ENCODE peak calls at places on chromosome 1, in nine cellular contexts. One of them, this sample, is unnamed.

GRCh38 chr1:22126531-22126930 is 16.4 kb downstream of the WNT4 start:
- DNase-seq in cerebellar cortex: no peak
- DNase-seq in HTR-8/SVneo: no peak
- DNase-seq in NCI-H510A treated with DMSO at 0.1 percent for 48 hours: no peak
- DNase-seq in CD8-positive, alpha-beta T cell: no peak
- DNase-seq in stimulated activated CD4-positive, alpha-beta T cell treated with anti-CD3 and anti-CD28 coated beads, Interleukin-15, amount 100 ng/mL, for 1 hour: no peak
- DNase-seq in GM23338: no peak
- DNase-seq in IMR-90: no peak
- DNase-seq in mucosa of gallbladder: no peak
- DNase-seq in this sample: no peak

GRCh38 chr1:203462878-203463277 is 12.7 kb upstream of the PRELP start:
- DNase-seq in cerebellar cortex: no peak
- DNase-seq in HTR-8/SVneo: peak; percentile 70
- DNase-seq in NCI-H510A treated with DMSO at 0.1 percent for 48 hours: no peak
- DNase-seq in CD8-positive, alpha-beta T cell: no peak
- DNase-seq in stimulated activated CD4-positive, alpha-beta T cell treated with anti-CD3 and anti-CD28 coated beads, Interleukin-15, amount 100 ng/mL, for 1 hour: no peak
- DNase-seq in GM23338: no peak
- DNase-seq in IMR-90: peak; percentile 79
- DNase-seq in mucosa of gallbladder: no peak
- DNase-seq in this sample: no peak

GRCh38 chr1:211603191-211603701 is 24.3 kb upstream of the SLC30A1 start:
- DNase-seq in cerebellar cortex: no peak
- DNase-seq in HTR-8/SVneo: no peak
- DNase-seq in NCI-H510A treated with DMSO at 0.1 percent for 48 hours: no peak
- DNase-seq in CD8-positive, alpha-beta T cell: no peak
- DNase-seq in stimulated activated CD4-positive, alpha-beta T cell treated with anti-CD3 and anti-CD28 coated beads, Interleukin-15, amount 100 ng/mL, for 1 hour: no peak
- DNase-seq in GM23338: no peak
- DNase-seq in IMR-90: peak; percentile 50
- DNase-seq in mucosa of gallbladder: no peak
- DNase-seq in this sample: no peak

GRCh38 chr1:30609336-30610280 is 113.8 kb downstream of the MATN1 start:
- DNase-seq in cerebellar cortex: no peak
- DNase-seq in HTR-8/SVneo: no peak
- DNase-seq in NCI-H510A treated with DMSO at 0.1 percent for 48 hours: no peak
- DNase-seq in CD8-positive, alpha-beta T cell: no peak
- DNase-seq in stimulated activated CD4-positive, alpha-beta T cell treated with anti-CD3 and anti-CD28 coated beads, Interleukin-15, amount 100 ng/mL, for 1 hour: no peak
- DNase-seq in GM23338: no peak
- DNase-seq in IMR-90: no peak
- DNase-seq in mucosa of gallbladder: no peak
- DNase-seq in this sample: no peak

GRCh38 chr1:21703318-21703963 is 34.3 kb upstream of the RAP1GAP start:
- DNase-seq in cerebellar cortex: peak; percentile 50
- DNase-seq in HTR-8/SVneo: peak; percentile 26
- DNase-seq in NCI-H510A treated with DMSO at 0.1 percent for 48 hours: peak; percentile 58
- DNase-seq in CD8-positive, alpha-beta T cell: no peak
- DNase-seq in stimulated activated CD4-positive, alpha-beta T cell treated with anti-CD3 and anti-CD28 coated beads, Interleukin-15, amount 100 ng/mL, for 1 hour: no peak
- DNase-seq in GM23338: peak; percentile 48
- DNase-seq in IMR-90: peak; percentile 88
- DNase-seq in mucosa of gallbladder: no peak
- DNase-seq in this sample: peak; percentile 29

GRCh38 chr1:60160141-60160540 is 86.6 kb upstream of the C1orf87 start:
- DNase-seq in cerebellar cortex: no peak
- DNase-seq in HTR-8/SVneo: no peak
- DNase-seq in NCI-H510A treated with DMSO at 0.1 percent for 48 hours: no peak
- DNase-seq in CD8-positive, alpha-beta T cell: no peak
- DNase-seq in stimulated activated CD4-positive, alpha-beta T cell treated with anti-CD3 and anti-CD28 coated beads, Interleukin-15, amount 100 ng/mL, for 1 hour: no peak
- DNase-seq in GM23338: no peak
- DNase-seq in IMR-90: no peak
- DNase-seq in mucosa of gallbladder: no peak
- DNase-seq in this sample: no peak

GRCh38 chr1:9245661-9246060 is 11.1 kb downstream of the H6PD start:
- DNase-seq in cerebellar cortex: no peak
- DNase-seq in HTR-8/SVneo: no peak
- DNase-seq in NCI-H510A treated with DMSO at 0.1 percent for 48 hours: no peak
- DNase-seq in CD8-positive, alpha-beta T cell: no peak
- DNase-seq in stimulated activated CD4-positive, alpha-beta T cell treated with anti-CD3 and anti-CD28 coated beads, Interleukin-15, amount 100 ng/mL, for 1 hour: no peak
- DNase-seq in GM23338: no peak
- DNase-seq in IMR-90: no peak
- DNase-seq in mucosa of gallbladder: no peak
- DNase-seq in this sample: no peak

GRCh38 chr1:152035406-152036315 is 1.1 kb downstream of the S100A11 start:
- DNase-seq in cerebellar cortex: no peak
- DNase-seq in HTR-8/SVneo: no peak
- DNase-seq in NCI-H510A treated with DMSO at 0.1 percent for 48 hours: peak; percentile 89
- DNase-seq in CD8-positive, alpha-beta T cell: peak; percentile 35
- DNase-seq in stimulated activated CD4-positive, alpha-beta T cell treated with anti-CD3 and anti-CD28 coated beads, Interleukin-15, amount 100 ng/mL, for 1 hour: no peak
- DNase-seq in GM23338: peak; percentile 37
- DNase-seq in IMR-90: no peak
- DNase-seq in mucosa of gallbladder: no peak
- DNase-seq in this sample: no peak

GRCh38 chr1:193219391-193219790 is 33.0 kb upstream of the B3GALT2 start:
- DNase-seq in cerebellar cortex: no peak
- DNase-seq in HTR-8/SVneo: no peak
- DNase-seq in NCI-H510A treated with DMSO at 0.1 percent for 48 hours: no peak
- DNase-seq in CD8-positive, alpha-beta T cell: no peak
- DNase-seq in stimulated activated CD4-positive, alpha-beta T cell treated with anti-CD3 and anti-CD28 coated beads, Interleukin-15, amount 100 ng/mL, for 1 hour: no peak
- DNase-seq in GM23338: no peak
- DNase-seq in IMR-90: no peak
- DNase-seq in mucosa of gallbladder: no peak
- DNase-seq in this sample: no peak

GRCh38 chr1:83931658-83932253 is 67.2 kb downstream of the TTLL7 start:
- DNase-seq in cerebellar cortex: peak; percentile 78
- DNase-seq in HTR-8/SVneo: peak; percentile 35
- DNase-seq in NCI-H510A treated with DMSO at 0.1 percent for 48 hours: peak; percentile 74
- DNase-seq in CD8-positive, alpha-beta T cell: peak; percentile 11
- DNase-seq in stimulated activated CD4-positive, alpha-beta T cell treated with anti-CD3 and anti-CD28 coated beads, Interleukin-15, amount 100 ng/mL, for 1 hour: no peak
- DNase-seq in GM23338: peak; percentile 81
- DNase-seq in IMR-90: peak; percentile 60
- DNase-seq in mucosa of gallbladder: peak; percentile 30
- DNase-seq in this sample: peak; percentile 73

GRCh38 chr1:11913291-11913690 is 12.9 kb downstream of the KIAA2013 start:
- DNase-seq in cerebellar cortex: peak; percentile 19
- DNase-seq in HTR-8/SVneo: no peak
- DNase-seq in NCI-H510A treated with DMSO at 0.1 percent for 48 hours: no peak
- DNase-seq in CD8-positive, alpha-beta T cell: no peak
- DNase-seq in stimulated activated CD4-positive, alpha-beta T cell treated with anti-CD3 and anti-CD28 coated beads, Interleukin-15, amount 100 ng/mL, for 1 hour: no peak
- DNase-seq in GM23338: peak; percentile 71
- DNase-seq in IMR-90: no peak
- DNase-seq in mucosa of gallbladder: no peak
- DNase-seq in this sample: no peak

GRCh38 chr1:223129229-223129851 is 13.7 kb downstream of the TLR5 start:
- DNase-seq in cerebellar cortex: peak; percentile 32
- DNase-seq in HTR-8/SVneo: peak; percentile 62
- DNase-seq in NCI-H510A treated with DMSO at 0.1 percent for 48 hours: peak; percentile 40
- DNase-seq in CD8-positive, alpha-beta T cell: peak; percentile 71
- DNase-seq in stimulated activated CD4-positive, alpha-beta T cell treated with anti-CD3 and anti-CD28 coated beads, Interleukin-15, amount 100 ng/mL, for 1 hour: peak; percentile 59
- DNase-seq in GM23338: peak; percentile 86
- DNase-seq in IMR-90: peak; percentile 25
- DNase-seq in mucosa of gallbladder: peak; percentile 74
- DNase-seq in this sample: peak; percentile 52

GRCh38 chr1:199310701-199311100 is 671.9 kb downstream of the PTPRC start:
- DNase-seq in cerebellar cortex: no peak
- DNase-seq in HTR-8/SVneo: no peak
- DNase-seq in NCI-H510A treated with DMSO at 0.1 percent for 48 hours: no peak
- DNase-seq in CD8-positive, alpha-beta T cell: no peak
- DNase-seq in stimulated activated CD4-positive, alpha-beta T cell treated with anti-CD3 and anti-CD28 coated beads, Interleukin-15, amount 100 ng/mL, for 1 hour: no peak
- DNase-seq in GM23338: peak; percentile 62
- DNase-seq in IMR-90: no peak
- DNase-seq in mucosa of gallbladder: no peak
- DNase-seq in this sample: no peak

GRCh38 chr1:101128211-101128727 is 102.7 kb upstream of the DPH5 start:
- DNase-seq in cerebellar cortex: no peak
- DNase-seq in HTR-8/SVneo: no peak
- DNase-seq in NCI-H510A treated with DMSO at 0.1 percent for 48 hours: no peak
- DNase-seq in CD8-positive, alpha-beta T cell: peak; percentile 45
- DNase-seq in stimulated activated CD4-positive, alpha-beta T cell treated with anti-CD3 and anti-CD28 coated beads, Interleukin-15, amount 100 ng/mL, for 1 hour: no peak
- DNase-seq in GM23338: peak; percentile 43
- DNase-seq in IMR-90: no peak
- DNase-seq in mucosa of gallbladder: no peak
- DNase-seq in this sample: no peak

GRCh38 chr1:231162970-231163830 is 1.3 kb downstream of the TRIM67 start:
- DNase-seq in cerebellar cortex: no peak
- DNase-seq in HTR-8/SVneo: no peak
- DNase-seq in NCI-H510A treated with DMSO at 0.1 percent for 48 hours: no peak
- DNase-seq in CD8-positive, alpha-beta T cell: no peak
- DNase-seq in stimulated activated CD4-positive, alpha-beta T cell treated with anti-CD3 and anti-CD28 coated beads, Interleukin-15, amount 100 ng/mL, for 1 hour: no peak
- DNase-seq in GM23338: peak; percentile 51
- DNase-seq in IMR-90: no peak
- DNase-seq in mucosa of gallbladder: no peak
- DNase-seq in this sample: no peak

GRCh38 chr1:40676516-40676915 is 11.0 kb upstream of the RIMS3 start:
- DNase-seq in cerebellar cortex: no peak
- DNase-seq in HTR-8/SVneo: no peak
- DNase-seq in NCI-H510A treated with DMSO at 0.1 percent for 48 hours: no peak
- DNase-seq in CD8-positive, alpha-beta T cell: no peak
- DNase-seq in stimulated activated CD4-positive, alpha-beta T cell treated with anti-CD3 and anti-CD28 coated beads, Interleukin-15, amount 100 ng/mL, for 1 hour: no peak
- DNase-seq in GM23338: no peak
- DNase-seq in IMR-90: no peak
- DNase-seq in mucosa of gallbladder: no peak
- DNase-seq in this sample: no peak

GRCh38 chr1:172638885-172639831 is 19.7 kb upstream of the FASLG start:
- DNase-seq in cerebellar cortex: no peak
- DNase-seq in HTR-8/SVneo: peak; percentile 38
- DNase-seq in NCI-H510A treated with DMSO at 0.1 percent for 48 hours: no peak
- DNase-seq in CD8-positive, alpha-beta T cell: peak; percentile 49
- DNase-seq in stimulated activated CD4-positive, alpha-beta T cell treated with anti-CD3 and anti-CD28 coated beads, Interleukin-15, amount 100 ng/mL, for 1 hour: peak; percentile 52
- DNase-seq in GM23338: no peak
- DNase-seq in IMR-90: peak; percentile 99
- DNase-seq in mucosa of gallbladder: no peak
- DNase-seq in this sample: no peak

GRCh38 chr1:98468111-98468717 is 193.3 kb upstream of the SNX7 start:
- DNase-seq in cerebellar cortex: peak; percentile 8
- DNase-seq in HTR-8/SVneo: peak; percentile 5
- DNase-seq in NCI-H510A treated with DMSO at 0.1 percent for 48 hours: peak; percentile 52
- DNase-seq in CD8-positive, alpha-beta T cell: no peak
- DNase-seq in stimulated activated CD4-positive, alpha-beta T cell treated with anti-CD3 and anti-CD28 coated beads, Interleukin-15, amount 100 ng/mL, for 1 hour: no peak
- DNase-seq in GM23338: peak; percentile 57
- DNase-seq in IMR-90: peak; percentile 81
- DNase-seq in mucosa of gallbladder: peak; percentile 12
- DNase-seq in this sample: peak; percentile 39

GRCh38 chr1:29320541-29320940 is 84.2 kb downstream of the PTPRU start:
- DNase-seq in cerebellar cortex: no peak
- DNase-seq in HTR-8/SVneo: no peak
- DNase-seq in NCI-H510A treated with DMSO at 0.1 percent for 48 hours: no peak
- DNase-seq in CD8-positive, alpha-beta T cell: no peak
- DNase-seq in stimulated activated CD4-positive, alpha-beta T cell treated with anti-CD3 and anti-CD28 coated beads, Interleukin-15, amount 100 ng/mL, for 1 hour: no peak
- DNase-seq in GM23338: no peak
- DNase-seq in IMR-90: no peak
- DNase-seq in mucosa of gallbladder: no peak
- DNase-seq in this sample: no peak

GRCh38 chr1:180175291-180175690 is 20.6 kb downstream of the QSOX1 start:
- DNase-seq in cerebellar cortex: no peak
- DNase-seq in HTR-8/SVneo: no peak
- DNase-seq in NCI-H510A treated with DMSO at 0.1 percent for 48 hours: no peak
- DNase-seq in CD8-positive, alpha-beta T cell: no peak
- DNase-seq in stimulated activated CD4-positive, alpha-beta T cell treated with anti-CD3 and anti-CD28 coated beads, Interleukin-15, amount 100 ng/mL, for 1 hour: no peak
- DNase-seq in GM23338: no peak
- DNase-seq in IMR-90: no peak
- DNase-seq in mucosa of gallbladder: no peak
- DNase-seq in this sample: no peak

GRCh38 chr1:59427784-59428183 is 130.9 kb downstream of the FGGY start:
- DNase-seq in cerebellar cortex: no peak
- DNase-seq in HTR-8/SVneo: no peak
- DNase-seq in NCI-H510A treated with DMSO at 0.1 percent for 48 hours: no peak
- DNase-seq in CD8-positive, alpha-beta T cell: no peak
- DNase-seq in stimulated activated CD4-positive, alpha-beta T cell treated with anti-CD3 and anti-CD28 coated beads, Interleukin-15, amount 100 ng/mL, for 1 hour: no peak
- DNase-seq in GM23338: no peak
- DNase-seq in IMR-90: no peak
- DNase-seq in mucosa of gallbladder: no peak
- DNase-seq in this sample: no peak

GRCh38 chr1:178371236-178371635 is 125.5 kb downstream of the CLEC20A start:
- DNase-seq in cerebellar cortex: peak; percentile 50
- DNase-seq in HTR-8/SVneo: no peak
- DNase-seq in NCI-H510A treated with DMSO at 0.1 percent for 48 hours: no peak
- DNase-seq in CD8-positive, alpha-beta T cell: no peak
- DNase-seq in stimulated activated CD4-positive, alpha-beta T cell treated with anti-CD3 and anti-CD28 coated beads, Interleukin-15, amount 100 ng/mL, for 1 hour: no peak
- DNase-seq in GM23338: peak; percentile 37
- DNase-seq in IMR-90: peak; percentile 40
- DNase-seq in mucosa of gallbladder: no peak
- DNase-seq in this sample: no peak

GRCh38 chr1:151924691-151925587 is 15.6 kb upstream of the THEM4 start:
- DNase-seq in cerebellar cortex: no peak
- DNase-seq in HTR-8/SVneo: no peak
- DNase-seq in NCI-H510A treated with DMSO at 0.1 percent for 48 hours: no peak
- DNase-seq in CD8-positive, alpha-beta T cell: no peak
- DNase-seq in stimulated activated CD4-positive, alpha-beta T cell treated with anti-CD3 and anti-CD28 coated beads, Interleukin-15, amount 100 ng/mL, for 1 hour: no peak
- DNase-seq in GM23338: peak; percentile 47
- DNase-seq in IMR-90: no peak
- DNase-seq in mucosa of gallbladder: no peak
- DNase-seq in this sample: no peak

GRCh38 chr1:2184934-2185333 is 9.6 kb downstream of the FAAP20 start:
- DNase-seq in cerebellar cortex: no peak
- DNase-seq in HTR-8/SVneo: no peak
- DNase-seq in NCI-H510A treated with DMSO at 0.1 percent for 48 hours: no peak
- DNase-seq in CD8-positive, alpha-beta T cell: no peak
- DNase-seq in stimulated activated CD4-positive, alpha-beta T cell treated with anti-CD3 and anti-CD28 coated beads, Interleukin-15, amount 100 ng/mL, for 1 hour: no peak
- DNase-seq in GM23338: no peak
- DNase-seq in IMR-90: no peak
- DNase-seq in mucosa of gallbladder: no peak
- DNase-seq in this sample: no peak

This sample was measured in midbrain.